ENCODE peak calls at places on chromosome 16, in seven cellular contexts. One of them, this sample, is unnamed. For H3K79me2, the result is how much of the 10 kb centered on the place peaks cover.

GRCh38 chr16:81437860-81438259 is 6.7 kb upstream of the CMIP start:
- DNase-seq in fibroblast of lung: no peak
- DNase-seq in GM23248: no peak
- DNase-seq in K562: no peak
- DNase-seq in HCT116: no peak
- DNase-seq in SK-N-SH: no peak
- DNase-seq in neural progenitor cell: no peak
- DNase-seq in this sample: no peak

GRCh38 chr16:30183236-30183960 is at the start of gene CORO1A:
- DNase-seq in GM23248: peak
- DNase-seq in K562: peak
- DNase-seq in HCT116: no peak
- DNase-seq in neural progenitor cell: peak
- DNase-seq in fibroblast of lung: peak
- DNase-seq in SK-N-SH: peak
- DNase-seq in this sample: peak

GRCh38 chr16:66701516-66701915 is 5.0 kb upstream of the CMTM4 start:
- DNase-seq in fibroblast of lung: no peak
- DNase-seq in GM23248: peak
- DNase-seq in HCT116: no peak
- DNase-seq in SK-N-SH: no peak
- DNase-seq in neural progenitor cell: no peak
- DNase-seq in K562: no peak
- DNase-seq in this sample: no peak

GRCh38 chr16:11472410-11472809 is 114.3 kb downstream of the LITAF start:
- DNase-seq in SK-N-SH: no peak
- DNase-seq in fibroblast of lung: no peak
- DNase-seq in GM23248: no peak
- DNase-seq in K562: no peak
- DNase-seq in HCT116: no peak
- DNase-seq in neural progenitor cell: no peak
- DNase-seq in this sample: no peak

GRCh38 chr16:74501484-74502479 is 80.5 kb upstream of the CLEC18B start:
- DNase-seq in fibroblast of lung: peak
- DNase-seq in HCT116: no peak
- DNase-seq in neural progenitor cell: no peak
- DNase-seq in GM23248: no peak
- DNase-seq in K562: no peak
- DNase-seq in SK-N-SH: no peak
- DNase-seq in this sample: no peak

GRCh38 chr16:87951550-87952538 is 610 bp downstream of the BANP start:
- DNase-seq in HCT116: no peak
- DNase-seq in K562: peak
- DNase-seq in neural progenitor cell: no peak
- DNase-seq in SK-N-SH: peak
- DNase-seq in GM23248: peak
- DNase-seq in fibroblast of lung: peak
- DNase-seq in this sample: peak

GRCh38 chr16:59412275-59412841 is 678.2 kb upstream of the GOT2 start:
- DNase-seq in HCT116: no peak
- DNase-seq in neural progenitor cell: peak
- DNase-seq in GM23248: peak
- DNase-seq in K562: no peak
- DNase-seq in SK-N-SH: no peak
- DNase-seq in fibroblast of lung: peak
- DNase-seq in this sample: no peak

GRCh38 chr16:21663889-21664647 is at the start of gene OTOA:
- DNase-seq in GM23248: peak
- DNase-seq in fibroblast of lung: no peak
- DNase-seq in HCT116: no peak
- DNase-seq in K562: peak
- DNase-seq in neural progenitor cell: peak
- DNase-seq in SK-N-SH: peak
- DNase-seq in this sample: no peak

GRCh38 chr16:86952769-86953168 is 364.4 kb downstream of the C16orf95 start:
- DNase-seq in neural progenitor cell: no peak
- DNase-seq in K562: no peak
- DNase-seq in GM23248: peak
- DNase-seq in HCT116: no peak
- DNase-seq in SK-N-SH: no peak
- DNase-seq in fibroblast of lung: peak
- DNase-seq in this sample: no peak

GRCh38 chr16:66457888-66458287 is 30.8 kb downstream of the BEAN1 start:
- DNase-seq in GM23248: peak
- DNase-seq in HCT116: no peak
- DNase-seq in SK-N-SH: no peak
- DNase-seq in fibroblast of lung: peak
- DNase-seq in K562: no peak
- DNase-seq in neural progenitor cell: peak
- DNase-seq in this sample: no peak

GRCh38 chr16:51133691-51134090 is 17.4 kb downstream of the SALL1 start:
- DNase-seq in fibroblast of lung: no peak
- DNase-seq in GM23248: no peak
- DNase-seq in neural progenitor cell: peak
- DNase-seq in K562: no peak
- DNase-seq in SK-N-SH: no peak
- DNase-seq in HCT116: no peak
- DNase-seq in this sample: no peak

GRCh38 chr16:886084-886543 is 84.7 kb downstream of the LMF1 start:
- DNase-seq in HCT116: no peak
- DNase-seq in fibroblast of lung: no peak
- DNase-seq in K562: no peak
- DNase-seq in GM23248: no peak
- DNase-seq in neural progenitor cell: peak
- DNase-seq in SK-N-SH: peak
- DNase-seq in this sample: no peak

GRCh38 chr16:74296465-74297295 is at the start of gene PSMD7:
- DNase-seq in SK-N-SH: peak
- DNase-seq in K562: peak
- DNase-seq in GM23248: peak
- DNase-seq in fibroblast of lung: peak
- DNase-seq in neural progenitor cell: peak
- DNase-seq in HCT116: peak
- DNase-seq in this sample: peak

GRCh38 chr16:81415757-81416156 is 28.9 kb upstream of the CMIP start:
- DNase-seq in neural progenitor cell: peak
- DNase-seq in HCT116: no peak
- DNase-seq in GM23248: no peak
- DNase-seq in K562: no peak
- DNase-seq in fibroblast of lung: no peak
- DNase-seq in SK-N-SH: no peak
- DNase-seq in this sample: no peak

GRCh38 chr16:75323198-75323597 is 71.8 kb upstream of the BCAR1 start:
- DNase-seq in SK-N-SH: no peak
- DNase-seq in K562: no peak
- DNase-seq in neural progenitor cell: no peak
- DNase-seq in GM23248: peak
- DNase-seq in fibroblast of lung: no peak
- DNase-seq in HCT116: no peak
- DNase-seq in this sample: no peak

GRCh38 chr16:69924041-69924775 is 26.9 kb upstream of the CLEC18A start:
- DNase-seq in GM23248: peak
- DNase-seq in HCT116: no peak
- DNase-seq in K562: no peak
- DNase-seq in SK-N-SH: no peak
- DNase-seq in fibroblast of lung: no peak
- DNase-seq in neural progenitor cell: no peak
- DNase-seq in this sample: no peak

GRCh38 chr16:62068747-62069146 is 32.5 kb upstream of the CDH8 start:
- DNase-seq in neural progenitor cell: peak
- DNase-seq in fibroblast of lung: no peak
- DNase-seq in SK-N-SH: peak
- DNase-seq in K562: peak
- DNase-seq in GM23248: peak
- DNase-seq in HCT116: no peak
- DNase-seq in this sample: no peak

GRCh38 chr16:53156516-53156915 is 101.7 kb downstream of the CHD9 start:
- DNase-seq in HCT116: no peak
- DNase-seq in SK-N-SH: no peak
- DNase-seq in fibroblast of lung: peak
- DNase-seq in K562: no peak
- DNase-seq in GM23248: peak
- DNase-seq in neural progenitor cell: no peak
- DNase-seq in this sample: no peak

GRCh38 chr16:72847187-72848044 is 200.5 kb downstream of the ZFHX3 start:
- DNase-seq in K562: peak
- DNase-seq in fibroblast of lung: no peak
- DNase-seq in HCT116: no peak
- DNase-seq in neural progenitor cell: peak
- DNase-seq in SK-N-SH: peak
- DNase-seq in GM23248: peak
- DNase-seq in this sample: peak

DNA sequence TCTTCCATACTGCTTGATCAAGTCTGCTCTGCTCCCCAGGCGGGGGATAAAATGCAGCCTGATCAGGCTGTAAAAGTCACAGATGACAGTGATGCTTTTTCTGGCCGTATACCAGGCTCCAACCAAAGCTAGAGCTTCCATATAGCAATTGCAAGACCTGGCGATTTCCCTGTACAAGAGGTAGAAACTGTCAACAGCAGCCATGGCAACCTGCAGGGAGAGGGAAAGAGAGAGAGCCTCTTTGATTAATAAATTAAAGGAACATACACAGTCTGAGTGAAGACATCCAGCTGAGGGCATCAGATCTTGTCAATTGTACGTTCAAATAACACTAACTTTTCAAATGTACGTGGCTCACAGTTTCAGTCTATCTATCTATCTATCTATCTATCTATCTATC is 13.9 kb downstream of the HSDL1 start:
- DNase-seq in GM23248: no peak
- DNase-seq in HCT116: no peak
- DNase-seq in K562: no peak
- DNase-seq in SK-N-SH: no peak
- DNase-seq in neural progenitor cell: no peak
- DNase-seq in fibroblast of lung: no peak
- DNase-seq in this sample: no peak
- H3K9ac ChIP-seq in GM23248: no peak
- H3K9ac ChIP-seq in HCT116: no peak
- H3K9ac ChIP-seq in K562: no peak
- H3K9ac ChIP-seq in SK-N-SH: no peak
- H3K9ac ChIP-seq in neural progenitor cell: no peak
- H3K9ac ChIP-seq in fibroblast of lung: no peak
- H3K9ac ChIP-seq in this sample: no peak

GRCh38 chr16:15422222-15422621 is 12.2 kb upstream of the BMERB1 start:
- DNase-seq in SK-N-SH: no peak
- DNase-seq in fibroblast of lung: no peak
- DNase-seq in HCT116: no peak
- DNase-seq in K562: no peak
- DNase-seq in neural progenitor cell: no peak
- DNase-seq in GM23248: no peak
- DNase-seq in this sample: no peak

GRCh38 chr16:15427648-15428239 is 6.6 kb upstream of the BMERB1 start:
- DNase-seq in fibroblast of lung: peak
- DNase-seq in K562: peak
- DNase-seq in GM23248: peak
- DNase-seq in HCT116: peak
- DNase-seq in neural progenitor cell: peak
- DNase-seq in SK-N-SH: peak
- DNase-seq in this sample: peak

DNA sequence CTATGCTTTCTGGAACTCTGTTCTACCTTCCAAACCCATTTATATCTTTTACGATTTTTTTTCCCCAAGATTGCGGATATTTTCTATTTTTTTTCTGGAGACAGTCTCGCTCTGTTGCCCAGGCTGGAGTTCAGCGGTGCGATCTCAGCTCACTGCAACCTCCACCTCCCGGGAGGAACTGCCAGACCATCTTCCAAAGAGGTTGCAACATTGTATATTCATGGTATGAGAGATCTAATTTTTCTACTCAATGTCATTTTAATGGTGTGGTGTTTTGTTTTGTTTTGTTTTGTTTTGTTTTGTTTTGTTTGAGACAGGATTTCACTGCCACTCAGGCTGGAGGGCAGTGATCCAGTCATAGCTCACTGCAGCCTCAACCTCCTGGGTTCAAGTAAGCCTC is 8.5 kb upstream of the BMERB1 start:
- DNase-seq in HCT116: no peak
- DNase-seq in fibroblast of lung: no peak
- DNase-seq in SK-N-SH: no peak
- DNase-seq in neural progenitor cell: no peak
- DNase-seq in K562: no peak
- DNase-seq in GM23248: no peak
- DNase-seq in this sample: no peak
- H3K4me3 ChIP-seq in HCT116: no peak
- H3K4me3 ChIP-seq in fibroblast of lung: no peak
- H3K4me3 ChIP-seq in SK-N-SH: no peak
- H3K4me3 ChIP-seq in neural progenitor cell: no peak
- H3K4me3 ChIP-seq in K562: no peak
- H3K4me3 ChIP-seq in GM23248: no peak
- H3K4me3 ChIP-seq in this sample: no peak

GRCh38 chr16:68233085-68233834 is 2.7 kb downstream of the ESRP2 start:
- DNase-seq in HCT116: no peak
- DNase-seq in fibroblast of lung: no peak
- DNase-seq in K562: no peak
- DNase-seq in neural progenitor cell: no peak
- DNase-seq in GM23248: no peak
- DNase-seq in SK-N-SH: no peak
- DNase-seq in this sample: no peak

GRCh38 chr16:68231384-68232136 is 4.4 kb downstream of the ESRP2 start:
- DNase-seq in GM23248: no peak
- DNase-seq in neural progenitor cell: no peak
- DNase-seq in SK-N-SH: no peak
- DNase-seq in HCT116: no peak
- DNase-seq in K562: no peak
- DNase-seq in fibroblast of lung: no peak
- DNase-seq in this sample: no peak

GRCh38 chr16:68233835-68234187 is 2.1 kb downstream of the ESRP2 start:
- DNase-seq in GM23248: no peak
- DNase-seq in K562: no peak
- DNase-seq in neural progenitor cell: no peak
- DNase-seq in SK-N-SH: no peak
- DNase-seq in fibroblast of lung: no peak
- DNase-seq in HCT116: no peak
- DNase-seq in this sample: peak

GRCh38 chr16:68230956-68231355 is 5.0 kb downstream of the ESRP2 start:
- DNase-seq in SK-N-SH: no peak
- DNase-seq in neural progenitor cell: no peak
- DNase-seq in GM23248: no peak
- DNase-seq in fibroblast of lung: no peak
- DNase-seq in HCT116: no peak
- DNase-seq in K562: no peak
- DNase-seq in this sample: no peak

DNA sequence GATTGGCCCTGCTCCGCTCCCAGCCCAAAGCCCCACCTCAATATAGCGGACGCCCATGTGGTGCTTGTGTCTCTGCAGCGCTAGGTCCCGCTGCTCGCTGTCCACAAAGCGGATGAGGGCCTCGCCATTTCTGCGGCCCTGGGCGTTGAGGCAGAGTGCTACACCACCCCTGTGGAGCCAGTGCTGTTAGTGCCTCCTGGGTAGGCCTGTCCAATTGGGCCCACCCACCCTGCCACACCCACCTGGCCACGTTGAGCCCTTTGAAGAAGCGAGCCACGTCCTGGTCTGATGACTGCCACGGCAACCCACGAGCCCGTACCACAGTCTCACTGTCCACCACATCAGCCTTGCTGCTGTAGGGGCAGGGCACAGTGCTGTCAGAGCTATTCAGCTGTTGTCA is 3.6 kb downstream of the ESRP2 start:
- DNase-seq in neural progenitor cell: no peak
- DNase-seq in GM23248: no peak
- DNase-seq in SK-N-SH: no peak
- DNase-seq in K562: no peak
- DNase-seq in fibroblast of lung: no peak
- DNase-seq in HCT116: no peak
- DNase-seq in this sample: no peak
- H3K79me2 ChIP-seq in neural progenitor cell: under half
- H3K79me2 ChIP-seq in GM23248: under half
- H3K79me2 ChIP-seq in SK-N-SH: under half
- H3K79me2 ChIP-seq in K562: under half
- H3K79me2 ChIP-seq in fibroblast of lung: under half
- H3K79me2 ChIP-seq in HCT116: under half
- H3K79me2 ChIP-seq in this sample: under half

GRCh38 chr16:15879255-15879804 is 9.1 kb downstream of the CEP20 start:
- DNase-seq in HCT116: no peak
- DNase-seq in fibroblast of lung: peak
- DNase-seq in SK-N-SH: no peak
- DNase-seq in GM23248: peak
- DNase-seq in neural progenitor cell: no peak
- DNase-seq in K562: peak
- DNase-seq in this sample: no peak
- H3K9ac ChIP-seq in HCT116: no peak
- H3K9ac ChIP-seq in fibroblast of lung: no peak
- H3K9ac ChIP-seq in SK-N-SH: peak
- H3K9ac ChIP-seq in GM23248: peak
- H3K9ac ChIP-seq in neural progenitor cell: no peak
- H3K9ac ChIP-seq in K562: peak
- H3K9ac ChIP-seq in this sample: no peak